ENCODE peak calls at places on chromosomes 11 and 22, in four cellular contexts. One of them, this sample, is unnamed. For H3K4me1 and H3K27me3, the result is how much of the 10 kb centered on the place peaks cover.

GRCh38 chr22:25754527-25755202 is 12.7 kb downstream of the MYO18B start:
- DNase-seq in breast epithelium: no peak
- DNase-seq in HCT116: no peak
- DNase-seq in MM.1S: no peak
- DNase-seq in this sample: no peak

GRCh38 chr11:17581036-17581731 is 34.1 kb downstream of the OTOG start:
- DNase-seq in breast epithelium: no peak
- DNase-seq in MM.1S: no peak
- DNase-seq in HCT116: no peak
- DNase-seq in this sample: no peak

GRCh38 chr11:65796726-65797601 is 10.1 kb downstream of the OVOL1 start:
- DNase-seq in HCT116: no peak
- DNase-seq in MM.1S: no peak
- DNase-seq in breast epithelium: no peak
- DNase-seq in this sample: no peak

GRCh38 chr11:8080674-8081590 is at the start of gene TUB:
- DNase-seq in MM.1S: no peak
- DNase-seq in breast epithelium: no peak
- DNase-seq in HCT116: no peak
- DNase-seq in this sample: no peak

GRCh38 chr22:49502126-49502826 is 325.4 kb downstream of the BRD1 start:
- DNase-seq in breast epithelium: no peak
- DNase-seq in HCT116: peak
- DNase-seq in MM.1S: no peak
- DNase-seq in this sample: no peak

GRCh38 chr11:19822531-19822930 is 109.9 kb downstream of the NAV2 start:
- DNase-seq in HCT116: no peak
- DNase-seq in MM.1S: no peak
- DNase-seq in breast epithelium: no peak
- DNase-seq in this sample: no peak

GRCh38 chr22:33735978-33736377 is 184.3 kb downstream of the LARGE1 start:
- DNase-seq in MM.1S: no peak
- DNase-seq in HCT116: no peak
- DNase-seq in breast epithelium: no peak
- DNase-seq in this sample: no peak

GRCh38 chr11:35303596-35304392 is 115.6 kb downstream of the SLC1A2 start:
- DNase-seq in HCT116: no peak
- DNase-seq in MM.1S: no peak
- DNase-seq in breast epithelium: no peak
- DNase-seq in this sample: no peak

GRCh38 chr11:118437736-118438125 is 1.4 kb downstream of the KMT2A start:
- DNase-seq in breast epithelium: no peak
- DNase-seq in MM.1S: no peak
- DNase-seq in HCT116: no peak
- DNase-seq in this sample: peak

GRCh38 chr11:41273908-41274307 is 185.5 kb downstream of the LRRC4C start:
- DNase-seq in HCT116: no peak
- DNase-seq in MM.1S: no peak
- DNase-seq in breast epithelium: no peak
- DNase-seq in this sample: no peak

GRCh38 chr22:43996170-43996980 is 27.7 kb upstream of the PARVB start:
- DNase-seq in HCT116: no peak
- DNase-seq in breast epithelium: no peak
- DNase-seq in MM.1S: peak
- DNase-seq in this sample: no peak

GRCh38 chr11:70265341-70265740 is 5.1 kb upstream of the PPFIA1 start:
- DNase-seq in MM.1S: peak
- DNase-seq in breast epithelium: no peak
- DNase-seq in HCT116: no peak
- DNase-seq in this sample: no peak

GRCh38 chr11:131483877-131484276 is 113.5 kb downstream of the NTM start:
- DNase-seq in HCT116: no peak
- DNase-seq in breast epithelium: no peak
- DNase-seq in MM.1S: no peak
- DNase-seq in this sample: no peak

GRCh38 chr22:29270475-29271271 is 2.6 kb downstream of the EWSR1 start:
- DNase-seq in HCT116: no peak
- DNase-seq in MM.1S: no peak
- DNase-seq in breast epithelium: no peak
- DNase-seq in this sample: no peak

GRCh38 chr11:16494918-16495691 is 138.8 kb upstream of the SOX6 start:
- DNase-seq in breast epithelium: no peak
- DNase-seq in HCT116: no peak
- DNase-seq in MM.1S: no peak
- DNase-seq in this sample: no peak

GRCh38 chr11:1544536-1544935 is 27.5 kb downstream of the DUSP8 start:
- DNase-seq in MM.1S: no peak
- DNase-seq in breast epithelium: no peak
- DNase-seq in HCT116: no peak
- DNase-seq in this sample: no peak

GRCh38 chr11:34146411-34146810 is 41.0 kb downstream of the NAT10 start:
- DNase-seq in HCT116: no peak
- DNase-seq in MM.1S: no peak
- DNase-seq in breast epithelium: no peak
- DNase-seq in this sample: no peak

GRCh38 chr11:93024376-93024775 is 54.9 kb downstream of the MTNR1B start:
- DNase-seq in HCT116: no peak
- DNase-seq in breast epithelium: no peak
- DNase-seq in MM.1S: no peak
- DNase-seq in this sample: no peak

GRCh38 chr11:93016595-93016994 is 47.1 kb downstream of the MTNR1B start:
- DNase-seq in HCT116: no peak
- DNase-seq in breast epithelium: no peak
- DNase-seq in MM.1S: no peak
- DNase-seq in this sample: no peak

GRCh38 chr11:93017821-93018690 is 48.6 kb downstream of the MTNR1B start:
- DNase-seq in MM.1S: no peak
- DNase-seq in breast epithelium: no peak
- DNase-seq in HCT116: no peak
- DNase-seq in this sample: peak

GRCh38 chr11:93025558-93026255 is 56.3 kb downstream of the MTNR1B start:
- DNase-seq in HCT116: no peak
- DNase-seq in MM.1S: no peak
- DNase-seq in breast epithelium: no peak
- DNase-seq in this sample: no peak

GRCh38 chr11:93020248-93021088 is 51.0 kb downstream of the MTNR1B start:
- DNase-seq in MM.1S: no peak
- DNase-seq in HCT116: no peak
- DNase-seq in breast epithelium: no peak
- DNase-seq in this sample: peak
- TF ChIP-seq CTCF in MM.1S: no peak
- TF ChIP-seq CTCF in HCT116: no peak
- TF ChIP-seq CTCF in breast epithelium: no peak
- TF ChIP-seq CTCF in this sample: peak

GRCh38 chr11:96103102-96103501 is 179.2 kb upstream of the MTMR2 start:
- DNase-seq in MM.1S: no peak
- DNase-seq in HCT116: no peak
- DNase-seq in breast epithelium: no peak
- DNase-seq in this sample: no peak
- H3K4me1 ChIP-seq in MM.1S: under half
- H3K4me1 ChIP-seq in HCT116: under half
- H3K4me1 ChIP-seq in breast epithelium: under half
- H3K4me1 ChIP-seq in this sample: under half

DNA sequence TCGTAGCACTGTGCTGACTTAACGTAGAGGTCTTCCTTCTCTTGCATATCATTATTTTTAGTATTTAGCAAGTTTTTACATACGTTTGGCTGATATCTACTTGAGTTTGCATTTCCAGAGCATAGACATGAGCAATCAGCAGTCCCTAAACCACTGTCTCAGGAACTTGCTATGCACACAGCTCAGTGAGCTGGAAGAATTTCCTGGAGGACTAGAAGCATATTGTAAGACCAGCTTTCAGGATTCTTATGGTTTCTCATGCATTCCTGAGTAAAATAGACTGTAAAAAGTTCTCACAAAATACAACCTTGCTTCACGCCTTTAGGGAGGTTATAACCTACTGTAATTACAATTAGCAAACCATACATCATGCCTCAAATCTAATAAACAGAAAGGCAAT is 226.7 kb upstream of the PDGFD start:
- DNase-seq in HCT116: no peak
- DNase-seq in breast epithelium: no peak
- DNase-seq in MM.1S: no peak
- DNase-seq in this sample: no peak
- H3K27me3 ChIP-seq in HCT116: under half
- H3K27me3 ChIP-seq in breast epithelium: under half
- H3K27me3 ChIP-seq in MM.1S: under half
- H3K27me3 ChIP-seq in this sample: under half

GRCh38 chr22:36048911-36049677 is 20.5 kb upstream of the RBFOX2 start:
- DNase-seq in HCT116: no peak
- DNase-seq in MM.1S: no peak
- DNase-seq in breast epithelium: no peak
- DNase-seq in this sample: peak

GRCh38 chr22:36052505-36052941 is 23.9 kb upstream of the RBFOX2 start:
- DNase-seq in MM.1S: peak
- DNase-seq in HCT116: peak
- DNase-seq in breast epithelium: no peak
- DNase-seq in this sample: peak

GRCh38 chr22:36053242-36054147 is 24.9 kb upstream of the RBFOX2 start:
- DNase-seq in MM.1S: no peak
- DNase-seq in HCT116: no peak
- DNase-seq in breast epithelium: no peak
- DNase-seq in this sample: no peak

DNA sequence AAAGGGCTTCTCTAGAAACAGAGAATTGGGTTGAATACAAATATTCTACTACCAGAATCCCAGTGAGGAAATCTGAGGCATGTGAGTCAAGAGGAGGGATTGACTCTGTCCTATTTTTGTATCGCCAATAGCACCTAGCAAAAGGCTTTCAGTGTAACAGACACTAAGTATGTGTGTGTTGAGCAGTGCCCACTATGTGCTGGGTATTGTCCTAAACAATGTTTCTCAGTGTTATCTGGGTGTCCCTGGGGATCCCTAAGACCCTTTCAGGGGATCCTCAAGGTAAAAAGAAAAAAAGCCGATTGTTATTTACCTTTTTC is 21.0 kb upstream of the RBFOX2 start:
- DNase-seq in MM.1S: no peak
- DNase-seq in HCT116: no peak
- DNase-seq in breast epithelium: no peak
- DNase-seq in this sample: no peak
- TF ChIP-seq CTCF in MM.1S: no peak
- TF ChIP-seq CTCF in HCT116: no peak
- TF ChIP-seq CTCF in breast epithelium: no peak
- TF ChIP-seq CTCF in this sample: no peak

GRCh38 chr11:114124601-114125144 is 65.2 kb downstream of the ZBTB16 start:
- DNase-seq in HCT116: no peak
- DNase-seq in breast epithelium: no peak
- DNase-seq in MM.1S: no peak
- DNase-seq in this sample: no peak
- H3K4me1 ChIP-seq in HCT116: under half
- H3K4me1 ChIP-seq in breast epithelium: under half
- H3K4me1 ChIP-seq in MM.1S: under half
- H3K4me1 ChIP-seq in this sample: under half

GRCh38 chr22:17483670-17484372 is 79.5 kb upstream of the SLC25A18 start:
- DNase-seq in breast epithelium: no peak
- DNase-seq in MM.1S: no peak
- DNase-seq in HCT116: no peak
- DNase-seq in this sample: no peak
- H3K27me3 ChIP-seq in breast epithelium: under half
- H3K27me3 ChIP-seq in MM.1S: under half
- H3K27me3 ChIP-seq in HCT116: under half
- H3K27me3 ChIP-seq in this sample: under half

GRCh38 chr11:2691991-2692841 is 7.6 kb downstream of the KCNQ1OT1 start:
- DNase-seq in MM.1S: no peak
- DNase-seq in breast epithelium: peak
- DNase-seq in HCT116: no peak
- DNase-seq in this sample: no peak
- TF ChIP-seq CTCF in MM.1S: peak
- TF ChIP-seq CTCF in breast epithelium: peak
- TF ChIP-seq CTCF in HCT116: peak
- TF ChIP-seq CTCF in this sample: peak

This sample was measured in foreskin keratinocyte.